ENCODE peak calls at places on chromosomes 6 and 20, in eight cellular contexts. One of them, this sample, is unnamed.

GRCh38 chr6:37022135-37022863 is 16.8 kb downstream of the FGD2 start:
- DNase-seq in fibroblast of pulmonary artery: no peak
- DNase-seq in neural progenitor cell: no peak
- DNase-seq in CD8-positive, alpha-beta T cell: no peak
- DNase-seq in astrocyte of the cerebellum: no peak
- DNase-seq in vagina: no peak
- DNase-seq in cardiac fibroblast: no peak
- DNase-seq in RWPE1: no peak
- DNase-seq in this sample: no peak

GRCh38 chr6:110933913-110934312 is 24.6 kb upstream of the GTF3C6 start:
- DNase-seq in fibroblast of pulmonary artery: no peak
- DNase-seq in neural progenitor cell: no peak
- DNase-seq in CD8-positive, alpha-beta T cell: no peak
- DNase-seq in astrocyte of the cerebellum: no peak
- DNase-seq in vagina: no peak
- DNase-seq in cardiac fibroblast: no peak
- DNase-seq in RWPE1: no peak
- DNase-seq in this sample: no peak

GRCh38 chr6:68638225-68638900 is 3.3 kb downstream of the ADGRB3 start:
- DNase-seq in fibroblast of pulmonary artery: peak; percentile 77
- DNase-seq in neural progenitor cell: peak; percentile 43
- DNase-seq in CD8-positive, alpha-beta T cell: no peak
- DNase-seq in astrocyte of the cerebellum: peak; percentile 49
- DNase-seq in vagina: no peak
- DNase-seq in cardiac fibroblast: peak; percentile 75
- DNase-seq in RWPE1: peak; percentile 32
- DNase-seq in this sample: peak; percentile 35

GRCh38 chr6:149897015-149897697 is 757 bp downstream of the RAET1E start:
- DNase-seq in fibroblast of pulmonary artery: peak; percentile 93
- DNase-seq in neural progenitor cell: no peak
- DNase-seq in CD8-positive, alpha-beta T cell: no peak
- DNase-seq in astrocyte of the cerebellum: peak; percentile 86
- DNase-seq in vagina: peak; percentile 64
- DNase-seq in cardiac fibroblast: peak; percentile 96
- DNase-seq in RWPE1: peak; percentile 88
- DNase-seq in this sample: peak; percentile 97

GRCh38 chr20:44447827-44448419 is 27.8 kb upstream of the TTPAL start:
- DNase-seq in fibroblast of pulmonary artery: no peak
- DNase-seq in neural progenitor cell: no peak
- DNase-seq in CD8-positive, alpha-beta T cell: no peak
- DNase-seq in astrocyte of the cerebellum: no peak
- DNase-seq in vagina: no peak
- DNase-seq in cardiac fibroblast: no peak
- DNase-seq in RWPE1: no peak
- DNase-seq in this sample: no peak

GRCh38 chr6:108755257-108756240 is 92.7 kb upstream of the ARMC2 start:
- DNase-seq in fibroblast of pulmonary artery: peak; percentile 27
- DNase-seq in neural progenitor cell: no peak
- DNase-seq in CD8-positive, alpha-beta T cell: no peak
- DNase-seq in astrocyte of the cerebellum: no peak
- DNase-seq in vagina: no peak
- DNase-seq in cardiac fibroblast: peak; percentile 48
- DNase-seq in RWPE1: no peak
- DNase-seq in this sample: no peak

GRCh38 chr6:75934643-75935472 is 137.6 kb downstream of the IMPG1 start:
- DNase-seq in fibroblast of pulmonary artery: peak; percentile 84
- DNase-seq in neural progenitor cell: peak; percentile 88
- DNase-seq in CD8-positive, alpha-beta T cell: peak; percentile 7
- DNase-seq in astrocyte of the cerebellum: peak; percentile 76
- DNase-seq in vagina: no peak
- DNase-seq in cardiac fibroblast: peak; percentile 86
- DNase-seq in RWPE1: peak; percentile 74
- DNase-seq in this sample: peak; percentile 81

GRCh38 chr6:5898563-5898962 is 108.2 kb downstream of the NRN1 start:
- DNase-seq in fibroblast of pulmonary artery: no peak
- DNase-seq in neural progenitor cell: no peak
- DNase-seq in CD8-positive, alpha-beta T cell: no peak
- DNase-seq in astrocyte of the cerebellum: no peak
- DNase-seq in vagina: no peak
- DNase-seq in cardiac fibroblast: no peak
- DNase-seq in RWPE1: no peak
- DNase-seq in this sample: no peak

GRCh38 chr6:48086187-48086586 is 24.8 kb downstream of the PTCHD4 start:
- DNase-seq in fibroblast of pulmonary artery: no peak
- DNase-seq in neural progenitor cell: no peak
- DNase-seq in CD8-positive, alpha-beta T cell: no peak
- DNase-seq in astrocyte of the cerebellum: no peak
- DNase-seq in vagina: no peak
- DNase-seq in cardiac fibroblast: no peak
- DNase-seq in RWPE1: no peak
- DNase-seq in this sample: no peak

GRCh38 chr6:132797975-132798819 is at the start of gene SLC18B1:
- DNase-seq in fibroblast of pulmonary artery: peak; percentile 25
- DNase-seq in neural progenitor cell: peak; percentile 76
- DNase-seq in CD8-positive, alpha-beta T cell: peak; percentile 61
- DNase-seq in astrocyte of the cerebellum: no peak
- DNase-seq in vagina: no peak
- DNase-seq in cardiac fibroblast: peak; percentile 31
- DNase-seq in RWPE1: peak; percentile 60
- DNase-seq in this sample: peak; percentile 71

GRCh38 chr6:132804251-132804650 is 5.8 kb upstream of the SLC18B1 start:
- DNase-seq in fibroblast of pulmonary artery: no peak
- DNase-seq in neural progenitor cell: no peak
- DNase-seq in CD8-positive, alpha-beta T cell: no peak
- DNase-seq in astrocyte of the cerebellum: no peak
- DNase-seq in vagina: no peak
- DNase-seq in cardiac fibroblast: no peak
- DNase-seq in RWPE1: no peak
- DNase-seq in this sample: no peak

DNA sequence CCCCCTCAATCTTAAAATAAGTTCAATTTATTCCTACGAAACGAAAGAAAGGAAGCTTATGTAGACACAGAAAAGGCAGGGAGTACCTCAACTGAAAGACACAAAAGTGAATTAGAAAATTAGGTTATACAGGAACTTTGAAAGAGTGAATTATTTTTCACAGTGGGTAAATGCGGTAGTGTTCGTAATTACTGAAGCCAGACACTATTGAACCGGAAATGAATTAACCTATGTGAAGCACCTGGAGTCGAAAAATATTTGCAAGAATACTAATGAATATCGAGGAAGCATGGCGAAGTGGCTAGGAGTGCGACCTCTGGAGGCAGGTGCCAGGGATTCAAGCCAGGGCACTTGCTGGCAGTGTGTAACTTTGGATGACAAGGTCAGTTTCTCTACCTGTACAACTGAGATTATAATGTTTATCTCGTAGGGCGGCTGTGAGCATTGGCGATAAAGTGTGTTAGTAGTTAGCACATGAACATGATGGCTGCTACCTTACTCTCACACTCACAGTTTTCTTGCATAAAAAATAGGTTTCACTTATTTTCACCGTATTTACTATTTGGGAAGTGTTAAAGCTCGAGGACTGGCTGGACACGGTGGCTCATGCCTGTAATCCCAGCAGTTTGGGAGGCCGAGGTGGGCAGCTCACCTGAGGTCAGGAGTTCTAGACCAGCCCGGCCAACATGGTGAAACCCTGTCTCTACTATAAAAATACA is 542 bp upstream of the SLC18B1 start:
- DNase-seq in fibroblast of pulmonary artery: peak; percentile 72
- DNase-seq in neural progenitor cell: peak; percentile 62
- DNase-seq in CD8-positive, alpha-beta T cell: peak; percentile 65
- DNase-seq in astrocyte of the cerebellum: peak; percentile 22
- DNase-seq in vagina: no peak
- DNase-seq in cardiac fibroblast: peak; percentile 65
- DNase-seq in RWPE1: peak; percentile 66
- DNase-seq in this sample: peak; percentile 85
- TF ChIP-seq CTCF in fibroblast of pulmonary artery: peak; percentile 90
- TF ChIP-seq CTCF in neural progenitor cell: peak; percentile 83
- TF ChIP-seq CTCF in CD8-positive, alpha-beta T cell: peak; percentile 72
- TF ChIP-seq CTCF in astrocyte of the cerebellum: peak; percentile 86
- TF ChIP-seq CTCF in vagina: no peak
- TF ChIP-seq CTCF in cardiac fibroblast: peak; percentile 83
- TF ChIP-seq CTCF in RWPE1: peak; percentile 89
- TF ChIP-seq CTCF in this sample: peak; percentile 64

DNA sequence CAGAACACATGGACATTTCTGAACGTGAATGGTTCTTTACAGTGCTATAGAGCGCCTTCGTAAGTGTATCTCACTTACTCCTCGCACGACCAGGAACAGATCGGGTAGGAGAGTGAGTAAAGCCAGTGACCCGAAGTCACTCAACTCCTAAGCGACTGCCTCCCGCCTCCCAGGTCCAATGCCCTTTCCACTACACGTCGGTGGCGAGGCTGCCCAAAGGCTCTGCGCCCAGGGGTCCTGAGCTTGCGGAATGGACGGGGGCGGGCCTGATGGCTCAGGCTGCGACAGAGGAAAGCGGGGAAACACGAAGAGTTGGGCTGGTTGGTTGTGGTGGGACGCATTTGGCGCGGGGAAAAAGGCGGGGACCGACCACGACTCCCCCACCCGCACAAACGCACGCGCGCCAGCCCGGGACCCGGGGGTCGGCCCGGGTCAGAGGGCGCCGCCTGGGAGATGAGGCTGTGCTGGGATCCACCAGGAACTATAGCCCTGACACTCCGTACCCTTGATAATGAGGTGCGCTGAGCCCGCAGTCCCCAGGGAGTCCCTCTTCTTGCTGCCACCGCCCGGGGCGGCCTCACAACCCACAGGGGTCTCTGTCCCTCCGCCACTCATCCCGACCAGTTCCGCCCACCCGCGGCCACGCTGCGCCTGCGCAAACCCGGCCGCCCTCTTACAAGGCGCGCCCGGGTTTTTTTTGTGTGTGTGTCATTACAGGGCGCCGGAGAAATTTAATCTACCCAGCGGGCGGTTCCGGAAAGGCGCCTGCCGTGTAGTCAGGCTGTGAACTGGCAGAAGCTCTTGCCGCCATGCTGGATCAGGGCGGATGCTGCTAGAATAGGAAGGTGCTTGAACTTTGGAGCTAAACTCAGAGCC is at the start of gene BLOC1S5:
- DNase-seq in fibroblast of pulmonary artery: peak; percentile 97
- DNase-seq in neural progenitor cell: peak; percentile 97
- DNase-seq in CD8-positive, alpha-beta T cell: peak; percentile 95
- DNase-seq in astrocyte of the cerebellum: peak; percentile 93
- DNase-seq in vagina: no peak
- DNase-seq in cardiac fibroblast: peak; percentile 98
- DNase-seq in RWPE1: peak; percentile 87
- DNase-seq in this sample: peak; percentile 96
- TF ChIP-seq CTCF in fibroblast of pulmonary artery: no peak
- TF ChIP-seq CTCF in neural progenitor cell: no peak
- TF ChIP-seq CTCF in CD8-positive, alpha-beta T cell: no peak
- TF ChIP-seq CTCF in astrocyte of the cerebellum: no peak
- TF ChIP-seq CTCF in vagina: no peak
- TF ChIP-seq CTCF in cardiac fibroblast: no peak
- TF ChIP-seq CTCF in RWPE1: no peak
- TF ChIP-seq CTCF in this sample: no peak

GRCh38 chr6:11144393-11144829 is 32.9 kb upstream of the ERVFRD-1 start:
- DNase-seq in fibroblast of pulmonary artery: peak; percentile 84
- DNase-seq in neural progenitor cell: peak; percentile 84
- DNase-seq in CD8-positive, alpha-beta T cell: peak; percentile 74
- DNase-seq in astrocyte of the cerebellum: peak; percentile 53
- DNase-seq in vagina: no peak
- DNase-seq in cardiac fibroblast: peak; percentile 80
- DNase-seq in RWPE1: peak; percentile 76
- DNase-seq in this sample: peak; percentile 81
- TF ChIP-seq CTCF in fibroblast of pulmonary artery: peak; percentile 99
- TF ChIP-seq CTCF in neural progenitor cell: peak; percentile 97
- TF ChIP-seq CTCF in CD8-positive, alpha-beta T cell: peak; percentile 92
- TF ChIP-seq CTCF in astrocyte of the cerebellum: peak; percentile 90
- TF ChIP-seq CTCF in vagina: peak; percentile 80
- TF ChIP-seq CTCF in cardiac fibroblast: peak; percentile 94
- TF ChIP-seq CTCF in RWPE1: peak; percentile 87
- TF ChIP-seq CTCF in this sample: peak; percentile 91

DNA sequence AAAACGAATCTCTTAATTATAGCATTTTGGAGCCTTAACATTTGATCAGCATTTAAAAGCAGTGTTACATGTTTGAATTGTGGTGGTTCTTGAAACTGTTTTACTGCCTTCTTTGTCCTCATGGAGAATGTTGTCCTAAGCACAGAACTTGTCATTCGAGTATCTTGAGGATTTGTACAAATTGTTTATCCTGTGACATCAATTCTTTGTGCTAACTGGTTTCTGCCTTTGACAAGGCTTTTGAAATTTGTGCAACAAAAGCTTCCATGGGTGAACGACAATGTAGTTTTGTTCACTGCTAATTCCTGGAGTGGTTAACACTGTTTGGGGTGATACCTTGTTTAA is 130.8 kb downstream of the SCAF8 start:
- DNase-seq in fibroblast of pulmonary artery: no peak
- DNase-seq in neural progenitor cell: peak; percentile 25
- DNase-seq in CD8-positive, alpha-beta T cell: no peak
- DNase-seq in astrocyte of the cerebellum: no peak
- DNase-seq in vagina: no peak
- DNase-seq in cardiac fibroblast: no peak
- DNase-seq in RWPE1: no peak
- DNase-seq in this sample: no peak
- TF ChIP-seq CTCF in fibroblast of pulmonary artery: no peak
- TF ChIP-seq CTCF in neural progenitor cell: no peak
- TF ChIP-seq CTCF in CD8-positive, alpha-beta T cell: no peak
- TF ChIP-seq CTCF in astrocyte of the cerebellum: no peak
- TF ChIP-seq CTCF in vagina: no peak
- TF ChIP-seq CTCF in cardiac fibroblast: no peak
- TF ChIP-seq CTCF in RWPE1: no peak
- TF ChIP-seq CTCF in this sample: no peak

DNA sequence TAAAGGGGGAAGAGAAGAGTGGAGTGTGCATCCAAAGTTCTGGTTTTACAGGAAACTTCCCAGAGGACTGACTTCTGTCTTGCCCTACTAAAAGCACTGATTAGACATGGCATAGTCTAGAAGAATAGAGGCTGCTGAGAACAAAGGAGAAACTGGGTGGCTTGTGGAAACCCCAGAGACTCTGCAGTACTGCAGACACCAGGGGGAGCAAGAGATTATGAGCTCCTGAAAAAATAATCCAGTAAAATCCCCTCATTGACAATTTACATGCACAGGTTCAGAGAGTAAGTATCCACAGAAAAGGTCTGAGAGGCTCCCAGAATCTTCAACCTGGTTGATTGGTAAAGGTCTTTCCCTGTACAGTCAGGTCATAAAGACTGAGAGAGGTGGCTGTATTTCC is 48.7 kb upstream of the CLVS2 start:
- DNase-seq in fibroblast of pulmonary artery: peak; percentile 35
- DNase-seq in neural progenitor cell: peak; percentile 73
- DNase-seq in CD8-positive, alpha-beta T cell: no peak
- DNase-seq in astrocyte of the cerebellum: peak; percentile 5
- DNase-seq in vagina: no peak
- DNase-seq in cardiac fibroblast: peak; percentile 17
- DNase-seq in RWPE1: peak; percentile 25
- DNase-seq in this sample: peak; percentile 47
- TF ChIP-seq CTCF in fibroblast of pulmonary artery: peak; percentile 56
- TF ChIP-seq CTCF in neural progenitor cell: peak; percentile 67
- TF ChIP-seq CTCF in CD8-positive, alpha-beta T cell: no peak
- TF ChIP-seq CTCF in astrocyte of the cerebellum: peak; percentile 66
- TF ChIP-seq CTCF in vagina: no peak
- TF ChIP-seq CTCF in cardiac fibroblast: peak; percentile 76
- TF ChIP-seq CTCF in RWPE1: no peak
- TF ChIP-seq CTCF in this sample: peak; percentile 59

This sample was measured in MCF 10A.